ENCODE peak calls at places on chromosomes 12 and 14, in four cellular contexts. K, O, L and R are unnamed samples.

GRCh38 chr12:26787125-26787495 is 45.9 kb downstream of the ITPR2 start:
- DNase-seq in K (no peak), O (no peak), L (peak; percentile 65), R (no peak)

GRCh38 chr14:68104518-68104917 is 284.9 kb downstream of the RAD51B start:
- DNase-seq in K (no peak), O (no peak), L (no peak), R (no peak)

GRCh38 chr12:24838531-24838950 is 110.4 kb downstream of the BCAT1 start:
- DNase-seq in K (no peak), O (no peak), L (peak; percentile 42), R (no peak)

GRCh38 chr12:48445538-48445937 is 26.8 kb upstream of the ANP32D start:
- DNase-seq in K (no peak), O (no peak), L (no peak), R (no peak)

GRCh38 chr14:75457648-75458165 is 29.9 kb downstream of the JDP2 start:
- DNase-seq in K (no peak), O (no peak), L (no peak), R (no peak)

GRCh38 chr12:120100630-120101029 is 15.9 kb downstream of the RAB35 start:
- DNase-seq in K (no peak), O (no peak), L (peak; percentile 86), R (no peak)

GRCh38 chr12:58435647-58436046 is 484.7 kb downstream of the LRIG3 start:
- DNase-seq in K (no peak), O (no peak), L (no peak), R (no peak)

GRCh38 chr12:31752450-31752849 is 23.6 kb upstream of the AMN1 start:
- DNase-seq in K (no peak), O (no peak), L (peak; percentile 15), R (no peak)